ENCODE peak calls at places on chromosomes 1 and 21, in seven cellular contexts. One of them, this sample, is unnamed.

GRCh38 chr1:44788120-44788860 is at the start of gene BEST4:
- DNase-seq in transverse colon: no peak
- DNase-seq in psoas muscle: no peak
- DNase-seq in astrocyte: no peak
- DNase-seq in heart left ventricle: no peak
- DNase-seq in A549: no peak
- DNase-seq in adrenal gland: no peak
- DNase-seq in this sample: no peak

GRCh38 chr21:46210378-46211136 is 18.0 kb downstream of the LSS start:
- DNase-seq in adrenal gland: no peak
- DNase-seq in heart left ventricle: no peak
- DNase-seq in A549: peak; percentile 10
- DNase-seq in psoas muscle: no peak
- DNase-seq in transverse colon: no peak
- DNase-seq in astrocyte: no peak
- DNase-seq in this sample: peak; percentile 46

GRCh38 chr1:240189386-240189989 is 97.8 kb downstream of the FMN2 start:
- DNase-seq in A549: peak; percentile 61
- DNase-seq in heart left ventricle: no peak
- DNase-seq in adrenal gland: peak; percentile 54
- DNase-seq in transverse colon: peak; percentile 33
- DNase-seq in psoas muscle: no peak
- DNase-seq in astrocyte: no peak
- DNase-seq in this sample: no peak

GRCh38 chr1:185719021-185719420 is 15.2 kb upstream of the HMCN1 start:
- DNase-seq in transverse colon: no peak
- DNase-seq in astrocyte: peak; percentile 97
- DNase-seq in psoas muscle: peak; percentile 38
- DNase-seq in adrenal gland: peak; percentile 10
- DNase-seq in heart left ventricle: no peak
- DNase-seq in A549: peak; percentile 62
- DNase-seq in this sample: no peak

GRCh38 chr1:221440658-221441057 is 301.2 kb downstream of the DUSP10 start:
- DNase-seq in psoas muscle: no peak
- DNase-seq in transverse colon: no peak
- DNase-seq in adrenal gland: no peak
- DNase-seq in astrocyte: peak; percentile 38
- DNase-seq in A549: no peak
- DNase-seq in heart left ventricle: no peak
- DNase-seq in this sample: no peak

GRCh38 chr1:86704456-86704971 is at the start of gene SH3GLB1:
- DNase-seq in adrenal gland: peak; percentile 89
- DNase-seq in psoas muscle: peak; percentile 91
- DNase-seq in heart left ventricle: peak; percentile 88
- DNase-seq in astrocyte: peak; percentile 71
- DNase-seq in A549: peak; percentile 86
- DNase-seq in transverse colon: peak; percentile 93
- DNase-seq in this sample: peak; percentile 98

GRCh38 chr1:237705462-237705861 is 185.3 kb downstream of the ZP4 start:
- DNase-seq in adrenal gland: no peak
- DNase-seq in A549: no peak
- DNase-seq in heart left ventricle: no peak
- DNase-seq in psoas muscle: no peak
- DNase-seq in transverse colon: no peak
- DNase-seq in astrocyte: no peak
- DNase-seq in this sample: no peak

GRCh38 chr1:95084317-95085176 is 11.8 kb upstream of the ALG14 start:
- DNase-seq in heart left ventricle: no peak
- DNase-seq in psoas muscle: no peak
- DNase-seq in transverse colon: no peak
- DNase-seq in astrocyte: no peak
- DNase-seq in A549: peak; percentile 46
- DNase-seq in adrenal gland: no peak
- DNase-seq in this sample: no peak

GRCh38 chr21:46428987-46429710 is 29.5 kb upstream of the DIP2A start:
- DNase-seq in transverse colon: no peak
- DNase-seq in astrocyte: no peak
- DNase-seq in psoas muscle: no peak
- DNase-seq in A549: no peak
- DNase-seq in adrenal gland: no peak
- DNase-seq in heart left ventricle: no peak
- DNase-seq in this sample: no peak

GRCh38 chr1:901108-901859 is 22.4 kb upstream of the SAMD11 start:
- DNase-seq in adrenal gland: no peak
- DNase-seq in transverse colon: no peak
- DNase-seq in heart left ventricle: no peak
- DNase-seq in astrocyte: no peak
- DNase-seq in A549: no peak
- DNase-seq in psoas muscle: no peak
- DNase-seq in this sample: no peak

GRCh38 chr1:37952738-37953137 is 5.9 kb upstream of the INPP5B start:
- DNase-seq in transverse colon: no peak
- DNase-seq in astrocyte: no peak
- DNase-seq in heart left ventricle: no peak
- DNase-seq in adrenal gland: no peak
- DNase-seq in A549: no peak
- DNase-seq in psoas muscle: no peak
- DNase-seq in this sample: no peak

GRCh38 chr1:241356519-241357365 is at the start of gene RGS7:
- DNase-seq in heart left ventricle: peak; percentile 11
- DNase-seq in A549: peak; percentile 19
- DNase-seq in transverse colon: peak; percentile 20
- DNase-seq in astrocyte: peak; percentile 32
- DNase-seq in psoas muscle: peak; percentile 23
- DNase-seq in adrenal gland: peak; percentile 62
- DNase-seq in this sample: peak; percentile 45

GRCh38 chr21:45432575-45433255 is 27.8 kb downstream of the COL18A1 start:
- DNase-seq in adrenal gland: peak; percentile 64
- DNase-seq in transverse colon: no peak
- DNase-seq in psoas muscle: no peak
- DNase-seq in heart left ventricle: no peak
- DNase-seq in A549: no peak
- DNase-seq in astrocyte: peak; percentile 49
- DNase-seq in this sample: no peak

GRCh38 chr1:237139732-237140131 is 97.7 kb downstream of the RYR2 start:
- DNase-seq in astrocyte: no peak
- DNase-seq in transverse colon: no peak
- DNase-seq in heart left ventricle: no peak
- DNase-seq in adrenal gland: no peak
- DNase-seq in psoas muscle: no peak
- DNase-seq in A549: no peak
- DNase-seq in this sample: no peak

GRCh38 chr1:172382406-172382805 is 38.1 kb upstream of the C1orf105 start:
- DNase-seq in psoas muscle: no peak
- DNase-seq in transverse colon: no peak
- DNase-seq in A549: no peak
- DNase-seq in heart left ventricle: no peak
- DNase-seq in astrocyte: no peak
- DNase-seq in adrenal gland: no peak
- DNase-seq in this sample: no peak

GRCh38 chr1:116075981-116076380 is 35.2 kb upstream of the MAB21L3 start:
- DNase-seq in psoas muscle: no peak
- DNase-seq in transverse colon: no peak
- DNase-seq in A549: peak; percentile 3
- DNase-seq in adrenal gland: no peak
- DNase-seq in astrocyte: no peak
- DNase-seq in heart left ventricle: no peak
- DNase-seq in this sample: no peak

GRCh38 chr1:55298167-55298894 is 83.2 kb upstream of the USP24 start:
- DNase-seq in astrocyte: no peak
- DNase-seq in heart left ventricle: no peak
- DNase-seq in psoas muscle: no peak
- DNase-seq in A549: no peak
- DNase-seq in transverse colon: no peak
- DNase-seq in adrenal gland: no peak
- DNase-seq in this sample: no peak

GRCh38 chr1:118821801-118822200 is 166.3 kb downstream of the TBX15 start:
- DNase-seq in A549: no peak
- DNase-seq in transverse colon: no peak
- DNase-seq in heart left ventricle: no peak
- DNase-seq in psoas muscle: no peak
- DNase-seq in adrenal gland: no peak
- DNase-seq in astrocyte: no peak
- DNase-seq in this sample: no peak

GRCh38 chr21:33849839-33850238 is 65.8 kb downstream of the ATP5PO start:
- DNase-seq in A549: no peak
- DNase-seq in astrocyte: no peak
- DNase-seq in psoas muscle: no peak
- DNase-seq in adrenal gland: no peak
- DNase-seq in heart left ventricle: no peak
- DNase-seq in transverse colon: no peak
- DNase-seq in this sample: no peak

GRCh38 chr1:83006271-83006670 is 992.7 kb downstream of the TTLL7 start:
- DNase-seq in astrocyte: no peak
- DNase-seq in transverse colon: no peak
- DNase-seq in heart left ventricle: no peak
- DNase-seq in adrenal gland: no peak
- DNase-seq in A549: no peak
- DNase-seq in psoas muscle: no peak
- DNase-seq in this sample: no peak

GRCh38 chr1:50704126-50704525 is 255.9 kb downstream of the FAF1 start:
- DNase-seq in transverse colon: no peak
- DNase-seq in psoas muscle: no peak
- DNase-seq in heart left ventricle: no peak
- DNase-seq in astrocyte: no peak
- DNase-seq in A549: peak; percentile 17
- DNase-seq in adrenal gland: peak; percentile 16
- DNase-seq in this sample: peak; percentile 13

GRCh38 chr1:119003413-119004128 is 15.4 kb upstream of the TBX15 start:
- DNase-seq in A549: no peak
- DNase-seq in adrenal gland: no peak
- DNase-seq in astrocyte: no peak
- DNase-seq in psoas muscle: no peak
- DNase-seq in heart left ventricle: no peak
- DNase-seq in transverse colon: no peak
- DNase-seq in this sample: no peak

GRCh38 chr1:32014199-32014936 is 700 bp downstream of the KHDRBS1 start:
- DNase-seq in A549: peak; percentile 30
- DNase-seq in astrocyte: peak; percentile 16
- DNase-seq in psoas muscle: peak; percentile 50
- DNase-seq in transverse colon: peak; percentile 56
- DNase-seq in heart left ventricle: peak; percentile 55
- DNase-seq in adrenal gland: peak; percentile 65
- DNase-seq in this sample: peak; percentile 83
- H3K4me1 ChIP-seq in A549: peaks cover 24% of the 10 kb centered on the region
- H3K4me1 ChIP-seq in astrocyte: peaks cover 17% of the 10 kb centered on the region
- H3K4me1 ChIP-seq in psoas muscle: peaks cover 42% of the 10 kb centered on the region
- H3K4me1 ChIP-seq in transverse colon: peaks cover 41% of the 10 kb centered on the region
- H3K4me1 ChIP-seq in heart left ventricle: peaks cover 5% of the 10 kb centered on the region
- H3K4me1 ChIP-seq in adrenal gland: peaks cover 40% of the 10 kb centered on the region
- H3K4me1 ChIP-seq in this sample: no peaks in the 10 kb centered on the region

GRCh38 chr1:92961131-92961895 is at the start of gene DIPK1A:
- DNase-seq in adrenal gland: peak; percentile 77
- DNase-seq in psoas muscle: peak; percentile 83
- DNase-seq in astrocyte: peak; percentile 55
- DNase-seq in transverse colon: peak; percentile 82
- DNase-seq in A549: peak; percentile 72
- DNase-seq in heart left ventricle: peak; percentile 78
- DNase-seq in this sample: peak; percentile 71
- TF ChIP-seq CTCF in adrenal gland: no peak
- TF ChIP-seq CTCF in psoas muscle: peak; percentile 8
- TF ChIP-seq CTCF in astrocyte: no peak
- TF ChIP-seq CTCF in transverse colon: peak; percentile 17
- TF ChIP-seq CTCF in A549: no peak
- TF ChIP-seq CTCF in heart left ventricle: peak; percentile 23
- TF ChIP-seq CTCF in this sample: no peak

GRCh38 chr1:18836654-18837053 is 22.8 kb downstream of the TAS1R2 start:
- DNase-seq in heart left ventricle: no peak
- DNase-seq in A549: peak; percentile 9
- DNase-seq in transverse colon: no peak
- DNase-seq in adrenal gland: no peak
- DNase-seq in astrocyte: no peak
- DNase-seq in psoas muscle: no peak
- DNase-seq in this sample: no peak
- H3K27ac ChIP-seq in heart left ventricle: no peak overlapping the region
- H3K27ac ChIP-seq in A549: no peak overlapping the region
- H3K27ac ChIP-seq in transverse colon: no peak overlapping the region
- H3K27ac ChIP-seq in adrenal gland: no peak overlapping the region
- H3K27ac ChIP-seq in astrocyte: no peak overlapping the region
- H3K27ac ChIP-seq in psoas muscle: no peak overlapping the region
- H3K27ac ChIP-seq in this sample: no peak overlapping the region

GRCh38 chr1:20684050-20684620 is 23.0 kb upstream of the DDOST start:
- DNase-seq in astrocyte: no peak
- DNase-seq in transverse colon: no peak
- DNase-seq in psoas muscle: no peak
- DNase-seq in heart left ventricle: no peak
- DNase-seq in A549: no peak
- DNase-seq in adrenal gland: no peak
- DNase-seq in this sample: no peak

GRCh38 chr1:20682571-20683236 is 21.5 kb upstream of the DDOST start:
- DNase-seq in heart left ventricle: peak; percentile 33
- DNase-seq in A549: no peak
- DNase-seq in psoas muscle: no peak
- DNase-seq in adrenal gland: peak; percentile 37
- DNase-seq in transverse colon: peak; percentile 25
- DNase-seq in astrocyte: no peak
- DNase-seq in this sample: no peak

GRCh38 chr1:20685099-20685662 is 24.0 kb upstream of the DDOST start:
- DNase-seq in psoas muscle: peak; percentile 43
- DNase-seq in astrocyte: no peak
- DNase-seq in adrenal gland: peak; percentile 79
- DNase-seq in A549: no peak
- DNase-seq in transverse colon: no peak
- DNase-seq in heart left ventricle: peak; percentile 83
- DNase-seq in this sample: no peak

GRCh38 chr1:20684651-20685050 is 23.5 kb upstream of the DDOST start:
- DNase-seq in A549: no peak
- DNase-seq in transverse colon: no peak
- DNase-seq in heart left ventricle: no peak
- DNase-seq in adrenal gland: peak; percentile 40
- DNase-seq in astrocyte: no peak
- DNase-seq in psoas muscle: no peak
- DNase-seq in this sample: no peak

DNA sequence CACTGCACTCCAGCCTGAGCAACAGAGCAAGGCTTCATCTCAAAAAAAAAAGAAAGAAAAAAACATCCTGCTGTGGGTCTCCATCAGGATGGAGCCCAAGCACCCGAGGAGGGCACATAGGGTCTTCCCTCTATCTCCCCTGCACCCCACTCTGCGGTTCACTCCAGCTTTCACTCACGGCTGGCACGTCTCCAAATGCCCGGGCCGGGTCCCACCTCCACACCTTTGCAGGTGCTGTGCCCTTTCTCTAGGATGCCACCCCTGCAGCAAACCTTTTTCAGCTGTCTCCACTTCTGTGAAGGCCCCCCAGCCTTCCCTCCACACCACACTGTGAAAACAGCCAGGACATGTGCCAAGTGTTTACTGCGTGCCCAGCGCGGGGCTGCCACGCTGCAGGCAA is 22.4 kb upstream of the DDOST start:
- DNase-seq in heart left ventricle: no peak
- DNase-seq in A549: no peak
- DNase-seq in adrenal gland: no peak
- DNase-seq in astrocyte: no peak
- DNase-seq in psoas muscle: no peak
- DNase-seq in transverse colon: no peak
- DNase-seq in this sample: no peak
- H3K4me1 ChIP-seq in heart left ventricle: peaks cover 2% of the 10 kb centered on the region
- H3K4me1 ChIP-seq in A549: no peaks in the 10 kb centered on the region
- H3K4me1 ChIP-seq in adrenal gland: peaks cover 41% of the 10 kb centered on the region
- H3K4me1 ChIP-seq in astrocyte: no peaks in the 10 kb centered on the region
- H3K4me1 ChIP-seq in psoas muscle: no peaks in the 10 kb centered on the region
- H3K4me1 ChIP-seq in transverse colon: no peaks in the 10 kb centered on the region
- H3K4me1 ChIP-seq in this sample: no peaks in the 10 kb centered on the region